ENCODE peak calls at places on chromosomes 16 and 17, in nine cellular contexts. A is adrenal gland, J is ascending aorta, D is pancreas, E is ovary, O is fibroblast of lung, W is spleen, K is right atrium auricular region, F is tibial artery. R is an unnamed sample. For H3K4me1, the result is how much of the 10 kb centered on the place peaks cover.

GRCh38 chr16:3909791-3910583 is 29.5 kb upstream of the CREBBP start:
- DNase-seq in A (no peak), J (no peak), D (no peak), E (no peak), O (no peak), W (peak), K (no peak), F (no peak), R (no peak)

GRCh38 chr17:30236807-30237206 is 1.3 kb upstream of the SLC6A4 start:
- DNase-seq in A (peak), J (no peak), D (peak), E (peak), O (peak), W (peak), K (peak), F (no peak), R (no peak)

GRCh38 chr17:43085489-43085888 is 39.7 kb downstream of the BRCA1 start:
- DNase-seq in A (no peak), J (no peak), D (no peak), E (no peak), O (peak), W (no peak), K (no peak), F (no peak), R (no peak)

GRCh38 chr16:53960954-53961616 is 257.1 kb downstream of the FTO start:
- DNase-seq in A (no peak), J (no peak), D (no peak), E (no peak), O (no peak), W (no peak), K (no peak), F (no peak), R (no peak)

GRCh38 chr17:64718058-64718457 is 56.0 kb upstream of the SMURF2 start:
- DNase-seq in A (no peak), J (no peak), D (no peak), E (no peak), O (no peak), W (no peak), K (no peak), F (no peak), R (no peak)

GRCh38 chr17:38706625-38707298 is 1.7 kb downstream of the MLLT6 start:
- DNase-seq in A (peak), J (no peak), D (no peak), E (no peak), O (no peak), W (no peak), K (no peak), F (no peak), R (no peak)

GRCh38 chr17:49003557-49004511 is 6.6 kb downstream of the IGF2BP1 start:
- DNase-seq in A (no peak), J (no peak), D (no peak), E (no peak), O (peak), W (no peak), K (peak), F (no peak), R (no peak)

GRCh38 chr16:4358831-4359561 is 7.9 kb upstream of the PAM16 start:
- DNase-seq in A (peak), J (no peak), D (no peak), E (peak), O (peak), W (peak), K (no peak), F (peak), R (peak)

GRCh38 chr16:24164402-24164801 is 91.7 kb upstream of the CACNG3 start:
- DNase-seq in A (no peak), J (no peak), D (no peak), E (no peak), O (no peak), W (no peak), K (no peak), F (no peak), R (no peak)

GRCh38 chr16:4615389-4616046 is 830 bp upstream of the UBALD1 start:
- DNase-seq in A (peak), J (no peak), D (peak), E (peak), O (no peak), W (peak), K (no peak), F (no peak), R (no peak)

GRCh38 chr17:65799454-65799853 is 238.0 kb upstream of the AXIN2 start:
- DNase-seq in A (no peak), J (no peak), D (no peak), E (no peak), O (no peak), W (no peak), K (no peak), F (no peak), R (no peak)

GRCh38 chr16:54821731-54822130 is 108.9 kb upstream of the IRX5 start:
- DNase-seq in A (no peak), J (no peak), D (no peak), E (no peak), O (no peak), W (no peak), K (no peak), F (no peak), R (no peak)

GRCh38 chr17:7403043-7403901 is 625 bp downstream of the TMEM256 start:
- DNase-seq in A (no peak), J (no peak), D (peak), E (peak), O (no peak), W (peak), K (peak), F (no peak), R (no peak)

GRCh38 chr16:4249546-4249945 is 7.7 kb upstream of the SRL start:
- DNase-seq in A (no peak), J (no peak), D (no peak), E (no peak), O (no peak), W (no peak), K (no peak), F (no peak), R (no peak)

GRCh38 chr16:89907055-89907814 is 11.4 kb upstream of the MC1R start:
- DNase-seq in A (no peak), J (no peak), D (no peak), E (no peak), O (no peak), W (no peak), K (no peak), F (no peak), R (no peak)

GRCh38 chr16:79097090-79097489 is 503.4 kb downstream of the MAF start:
- DNase-seq in A (no peak), J (no peak), D (no peak), E (no peak), O (no peak), W (no peak), K (no peak), F (no peak), R (no peak)

GRCh38 chr17:7716901-7717755 is at the start of gene DNAH2:
- DNase-seq in A (peak), J (peak), D (peak), E (peak), O (peak), W (no peak), K (peak), F (peak), R (peak)

GRCh38 chr17:37744633-37744927 is 279 bp downstream of the HNF1B start:
- DNase-seq in A (no peak), J (no peak), D (no peak), E (no peak), O (no peak), W (no peak), K (no peak), F (no peak), R (no peak)

GRCh38 chr16:524274-525011 is 3.1 kb upstream of the CAPN15 start:
- DNase-seq in A (no peak), J (no peak), D (no peak), E (peak), O (no peak), W (no peak), K (no peak), F (no peak), R (no peak)

GRCh38 chr17:50149425-50150353 is 788 bp downstream of the PPP1R9B start:
- DNase-seq in A (peak), J (no peak), D (peak), E (peak), O (peak), W (peak), K (no peak), F (peak), R (no peak)

GRCh38 chr17:50150354-50151040 is at the start of gene PPP1R9B:
- DNase-seq in A (no peak), J (no peak), D (no peak), E (peak), O (no peak), W (peak), K (no peak), F (no peak), R (no peak)

GRCh38 chr17:50147841-50148225 is 2.6 kb downstream of the PPP1R9B start:
- DNase-seq in A (no peak), J (no peak), D (no peak), E (peak), O (peak), W (no peak), K (no peak), F (peak), R (no peak)

GRCh38 chr17:50148226-50149098 is 2.0 kb downstream of the PPP1R9B start:
- DNase-seq in A (peak), J (peak), D (peak), E (peak), O (no peak), W (peak), K (no peak), F (peak), R (no peak)

GRCh38 chr17:50149099-50149424 is 1.4 kb downstream of the PPP1R9B start:
- DNase-seq in A (no peak), J (no peak), D (no peak), E (no peak), O (no peak), W (no peak), K (no peak), F (no peak), R (no peak)
- H3K4me1 ChIP-seq in A (half or more), J (under half), D (under half), E (under half), O (under half), W (half or more), K (half or more), F (half or more), R (half or more)

GRCh38 chr16:20741555-20742285 is at the start of gene THUMPD1:
- DNase-seq in A (peak), J (peak), D (peak), E (peak), O (peak), W (peak), K (peak), F (peak), R (peak)
- TF ChIP-seq CTCF in A (no peak), J (peak), D (no peak), E (no peak), O (no peak), W (peak), K (no peak), F (no peak), R (no peak)

GRCh38 chr17:76176701-76177574 is 35.9 kb upstream of the FOXJ1 start:
- DNase-seq in A (no peak), J (no peak), D (no peak), E (no peak), O (no peak), W (no peak), K (no peak), F (no peak), R (no peak)
- H3K4me1 ChIP-seq in A (under half), J (under half), D (under half), E (under half), O (under half), W (under half), K (under half), F (under half), R (under half)

GRCh38 chr17:72362466-72363335 is 241.9 kb downstream of the SOX9 start:
- DNase-seq in A (no peak), J (no peak), D (no peak), E (no peak), O (peak), W (no peak), K (no peak), F (no peak), R (no peak)
- TF ChIP-seq CTCF in A (no peak), J (no peak), D (no peak), E (no peak), O (no peak), W (no peak), K (no peak), F (no peak), R (no peak)

GRCh38 chr16:66521951-66522771 is 27.8 kb downstream of the TK2 start:
- DNase-seq in A (peak), J (no peak), D (peak), E (no peak), O (peak), W (peak), K (peak), F (no peak), R (no peak)
- H3K4me1 ChIP-seq in A (under half), J (under half), D (under half), E (under half), O (under half), W (half or more), K (half or more), F (under half), R (half or more)

DNA sequence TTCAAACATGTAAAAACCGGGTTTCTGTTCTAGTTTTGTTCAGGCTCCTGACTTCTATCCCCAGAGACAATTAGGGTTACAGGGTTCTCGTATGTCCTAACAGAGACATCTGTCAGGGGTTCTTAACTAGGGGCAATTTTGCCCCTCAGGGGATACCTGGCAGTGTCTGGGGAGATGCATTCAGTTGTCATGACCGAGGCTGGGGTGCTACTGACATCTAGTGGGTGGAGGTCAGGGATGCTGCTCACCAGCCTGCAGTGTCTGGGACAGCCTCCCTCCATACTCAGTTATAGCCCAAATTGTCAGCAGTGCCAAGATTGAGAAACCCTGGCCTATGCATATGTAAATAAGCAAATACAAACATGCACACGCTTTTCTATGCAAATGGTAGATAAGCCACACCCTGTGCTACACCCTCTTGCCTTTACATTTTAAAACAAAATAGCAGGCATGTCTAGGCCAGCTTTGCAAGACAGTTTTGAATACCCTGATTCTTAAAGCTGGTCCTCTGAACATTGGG is 37.4 kb downstream of the CLEC16A start:
- DNase-seq in A (no peak), J (no peak), D (no peak), E (no peak), O (peak), W (no peak), K (no peak), F (no peak), R (no peak)
- TF ChIP-seq CTCF in A (no peak), J (no peak), D (no peak), E (no peak), O (no peak), W (peak), K (no peak), F (no peak), R (no peak)

GRCh38 chr17:4576729-4577322 is 7.5 kb upstream of the SMTNL2 start:
- DNase-seq in A (no peak), J (no peak), D (no peak), E (no peak), O (peak), W (peak), K (no peak), F (no peak), R (no peak)
- H3K4me1 ChIP-seq in A (under half), J (under half), D (under half), E (under half), O (under half), W (under half), K (under half), F (under half), R (under half)

GRCh38 chr16:88753600-88753999 is 31.4 kb downstream of the PIEZO1 start:
- DNase-seq in A (no peak), J (no peak), D (no peak), E (no peak), O (no peak), W (no peak), K (no peak), F (no peak), R (no peak)

GRCh38 chr16:88754109-88754911 is 30.7 kb downstream of the PIEZO1 start:
- DNase-seq in A (no peak), J (no peak), D (no peak), E (no peak), O (no peak), W (no peak), K (no peak), F (no peak), R (no peak)

GRCh38 chr16:88752386-88753002 is 32.5 kb downstream of the PIEZO1 start:
- DNase-seq in A (no peak), J (no peak), D (no peak), E (no peak), O (no peak), W (no peak), K (no peak), F (no peak), R (no peak)

GRCh38 chr16:88754912-88755744 is 29.9 kb downstream of the PIEZO1 start:
- DNase-seq in A (no peak), J (no peak), D (no peak), E (no peak), O (peak), W (no peak), K (no peak), F (no peak), R (no peak)

GRCh38 chr16:88753191-88753590 is 31.8 kb downstream of the PIEZO1 start:
- DNase-seq in A (no peak), J (no peak), D (no peak), E (no peak), O (no peak), W (no peak), K (no peak), F (no peak), R (no peak)
- TF ChIP-seq CTCF in A (no peak), J (no peak), D (no peak), E (no peak), O (no peak), W (no peak), K (no peak), F (no peak), R (no peak)

DNA sequence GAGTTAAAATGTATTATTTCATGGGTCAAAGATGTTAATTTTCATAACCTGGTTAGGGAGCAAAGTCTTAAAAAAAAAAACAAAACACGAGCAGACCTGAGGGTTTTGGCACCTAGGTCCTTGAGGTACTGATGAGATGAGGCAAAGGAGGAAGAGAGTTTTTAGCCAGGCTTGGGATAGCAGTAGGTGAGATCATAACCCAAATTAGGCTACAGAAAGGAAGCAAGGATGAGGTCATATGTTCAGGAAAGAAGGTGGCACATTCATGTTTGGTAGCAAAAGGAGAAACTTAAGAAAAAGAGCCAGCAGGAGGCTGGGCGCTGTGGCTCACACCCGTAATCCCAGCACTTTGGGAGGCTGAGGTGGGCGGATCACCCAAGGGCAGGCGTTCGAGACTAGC is 2.8 kb downstream of the ATXN1L start:
- DNase-seq in A (no peak), J (no peak), D (no peak), E (no peak), O (no peak), W (no peak), K (no peak), F (no peak), R (no peak)
- H3K4me1 ChIP-seq in A (under half), J (under half), D (under half), E (under half), O (under half), W (half or more), K (under half), F (under half), R (under half)

R was measured in gastrocnemius medialis.